ENCODE peak calls at places on chromosomes 7 and 10, in seven cellular contexts. One of them, this sample, is unnamed.

GRCh38 chr7:88429382-88429781 is 122.7 kb upstream of the STEAP4 start:
- DNase-seq in neuronal stem cell: no peak
- DNase-seq in mesendoderm: no peak
- DNase-seq in mesenchymal stem cell: no peak
- DNase-seq in H1: no peak
- DNase-seq in trophoblast cell: no peak
- DNase-seq in IMR-90: no peak
- DNase-seq in this sample: no peak

GRCh38 chr7:2811476-2812118 is 32.5 kb downstream of the GNA12 start:
- DNase-seq in mesenchymal stem cell: peak; percentile 45
- DNase-seq in H1: no peak
- DNase-seq in IMR-90: no peak
- DNase-seq in neuronal stem cell: no peak
- DNase-seq in trophoblast cell: peak; percentile 84
- DNase-seq in mesendoderm: no peak
- DNase-seq in this sample: no peak

GRCh38 chr10:122648599-122649428 is 50.8 kb downstream of the C10orf120 start:
- DNase-seq in mesenchymal stem cell: no peak
- DNase-seq in IMR-90: peak; percentile 31
- DNase-seq in neuronal stem cell: peak; percentile 65
- DNase-seq in H1: peak; percentile 34
- DNase-seq in trophoblast cell: peak; percentile 34
- DNase-seq in mesendoderm: peak; percentile 76
- DNase-seq in this sample: peak; percentile 83

GRCh38 chr7:139741813-139742344 is 35.9 kb downstream of the HIPK2 start:
- DNase-seq in mesenchymal stem cell: no peak
- DNase-seq in trophoblast cell: no peak
- DNase-seq in mesendoderm: no peak
- DNase-seq in neuronal stem cell: no peak
- DNase-seq in H1: no peak
- DNase-seq in IMR-90: no peak
- DNase-seq in this sample: no peak

GRCh38 chr10:3786295-3786981 is 1.4 kb upstream of the KLF6 start:
- DNase-seq in IMR-90: peak; percentile 42
- DNase-seq in H1: no peak
- DNase-seq in mesendoderm: peak; percentile 95
- DNase-seq in mesenchymal stem cell: peak; percentile 81
- DNase-seq in neuronal stem cell: no peak
- DNase-seq in trophoblast cell: peak; percentile 52
- DNase-seq in this sample: peak; percentile 84

GRCh38 chr7:68224041-68224534 is 1227.5 kb downstream of the TYW1 start:
- DNase-seq in trophoblast cell: no peak
- DNase-seq in H1: no peak
- DNase-seq in mesendoderm: no peak
- DNase-seq in mesenchymal stem cell: no peak
- DNase-seq in IMR-90: no peak
- DNase-seq in neuronal stem cell: no peak
- DNase-seq in this sample: no peak

GRCh38 chr10:60271319-60272040 is 118.2 kb downstream of the ANK3 start:
- DNase-seq in IMR-90: no peak
- DNase-seq in mesendoderm: no peak
- DNase-seq in neuronal stem cell: no peak
- DNase-seq in mesenchymal stem cell: no peak
- DNase-seq in trophoblast cell: no peak
- DNase-seq in H1: no peak
- DNase-seq in this sample: no peak

GRCh38 chr7:146090023-146090645 is 26.5 kb upstream of the CNTNAP2 start:
- DNase-seq in H1: no peak
- DNase-seq in mesendoderm: peak; percentile 62
- DNase-seq in trophoblast cell: peak; percentile 4
- DNase-seq in mesenchymal stem cell: peak; percentile 29
- DNase-seq in IMR-90: no peak
- DNase-seq in neuronal stem cell: no peak
- DNase-seq in this sample: no peak

GRCh38 chr7:135270577-135271254 is 37.1 kb downstream of the STRA8 start:
- DNase-seq in IMR-90: no peak
- DNase-seq in H1: no peak
- DNase-seq in mesenchymal stem cell: no peak
- DNase-seq in mesendoderm: peak; percentile 46
- DNase-seq in neuronal stem cell: no peak
- DNase-seq in trophoblast cell: no peak
- DNase-seq in this sample: peak; percentile 31

GRCh38 chr7:88758355-88759215 is 915 bp upstream of the ZNF804B start:
- DNase-seq in trophoblast cell: no peak
- DNase-seq in mesendoderm: peak; percentile 67
- DNase-seq in IMR-90: no peak
- DNase-seq in H1: peak; percentile 9
- DNase-seq in mesenchymal stem cell: no peak
- DNase-seq in neuronal stem cell: peak; percentile 31
- DNase-seq in this sample: peak; percentile 65

GRCh38 chr7:98772242-98772603 is 97.6 kb downstream of the TMEM130 start:
- DNase-seq in H1: no peak
- DNase-seq in mesenchymal stem cell: no peak
- DNase-seq in IMR-90: no peak
- DNase-seq in trophoblast cell: no peak
- DNase-seq in mesendoderm: no peak
- DNase-seq in neuronal stem cell: no peak
- DNase-seq in this sample: no peak

GRCh38 chr10:110493832-110494426 is 3.8 kb upstream of the DUSP5 start:
- DNase-seq in mesendoderm: peak; percentile 97
- DNase-seq in IMR-90: peak; percentile 42
- DNase-seq in neuronal stem cell: no peak
- DNase-seq in H1: no peak
- DNase-seq in trophoblast cell: peak; percentile 73
- DNase-seq in mesenchymal stem cell: no peak
- DNase-seq in this sample: no peak

GRCh38 chr7:155124706-155125105 is 54.6 kb downstream of the HTR5A start:
- DNase-seq in neuronal stem cell: no peak
- DNase-seq in mesendoderm: no peak
- DNase-seq in H1: no peak
- DNase-seq in trophoblast cell: no peak
- DNase-seq in IMR-90: no peak
- DNase-seq in mesenchymal stem cell: no peak
- DNase-seq in this sample: no peak

GRCh38 chr7:55254242-55254595 is 110.9 kb upstream of the LANCL2 start:
- DNase-seq in trophoblast cell: no peak
- DNase-seq in IMR-90: no peak
- DNase-seq in mesenchymal stem cell: no peak
- DNase-seq in H1: no peak
- DNase-seq in neuronal stem cell: no peak
- DNase-seq in mesendoderm: no peak
- DNase-seq in this sample: peak; percentile 60

DNA sequence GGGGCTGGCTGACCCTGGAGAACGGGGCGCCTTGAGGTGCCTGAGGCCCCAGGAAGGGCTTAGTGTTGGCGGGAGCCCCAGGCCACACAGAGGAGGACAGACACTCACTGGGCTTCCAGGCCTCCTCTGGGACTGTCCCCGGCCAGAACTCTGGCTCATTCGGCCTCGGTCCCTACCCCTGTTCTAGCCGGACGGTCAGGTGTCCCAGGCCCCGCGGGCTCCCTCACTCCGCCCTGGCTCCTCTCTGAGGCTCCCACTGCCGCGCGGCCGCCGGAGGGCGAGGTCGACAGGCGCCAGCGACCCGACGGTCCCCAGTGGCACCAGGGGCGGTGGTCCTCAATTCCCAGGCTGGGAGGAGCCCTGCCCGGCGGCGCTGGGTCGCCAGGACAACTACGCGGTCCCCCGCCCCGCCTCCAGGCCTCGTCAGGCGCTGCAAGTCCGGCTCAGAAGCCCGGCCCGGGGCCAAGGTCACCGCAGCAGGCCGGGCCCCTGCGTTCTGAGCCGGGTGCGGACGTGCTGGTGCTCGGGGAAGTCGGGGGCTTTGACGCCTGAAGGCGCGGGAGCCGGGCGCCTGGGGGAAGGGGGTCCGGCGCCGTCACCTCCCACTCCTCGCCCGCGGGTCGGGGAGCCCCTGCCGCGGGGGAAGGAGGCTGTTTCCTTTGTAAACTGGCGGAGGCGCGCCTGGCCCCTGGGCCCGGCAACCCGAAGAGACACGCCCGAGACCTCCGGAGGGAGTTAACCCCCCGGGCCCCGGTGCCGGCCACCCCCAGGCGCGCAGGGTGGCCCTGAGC is 1.1 kb upstream of the PWWP2B start:
- DNase-seq in mesenchymal stem cell: peak; percentile 67
- DNase-seq in neuronal stem cell: no peak
- DNase-seq in H1: no peak
- DNase-seq in IMR-90: no peak
- DNase-seq in mesendoderm: peak; percentile 80
- DNase-seq in trophoblast cell: peak; percentile 55
- DNase-seq in this sample: peak; percentile 78
- H3K9ac ChIP-seq in mesenchymal stem cell: peak overlapping the region; percentile 66
- H3K9ac ChIP-seq in neuronal stem cell: peak overlapping the region; percentile 39
- H3K9ac ChIP-seq in H1: no peak overlapping the region
- H3K9ac ChIP-seq in IMR-90: peak overlapping the region; percentile 13
- H3K9ac ChIP-seq in mesendoderm: peak overlapping the region; percentile 68
- H3K9ac ChIP-seq in trophoblast cell: peak overlapping the region; percentile 78
- H3K9ac ChIP-seq in this sample: no peak overlapping the region

DNA sequence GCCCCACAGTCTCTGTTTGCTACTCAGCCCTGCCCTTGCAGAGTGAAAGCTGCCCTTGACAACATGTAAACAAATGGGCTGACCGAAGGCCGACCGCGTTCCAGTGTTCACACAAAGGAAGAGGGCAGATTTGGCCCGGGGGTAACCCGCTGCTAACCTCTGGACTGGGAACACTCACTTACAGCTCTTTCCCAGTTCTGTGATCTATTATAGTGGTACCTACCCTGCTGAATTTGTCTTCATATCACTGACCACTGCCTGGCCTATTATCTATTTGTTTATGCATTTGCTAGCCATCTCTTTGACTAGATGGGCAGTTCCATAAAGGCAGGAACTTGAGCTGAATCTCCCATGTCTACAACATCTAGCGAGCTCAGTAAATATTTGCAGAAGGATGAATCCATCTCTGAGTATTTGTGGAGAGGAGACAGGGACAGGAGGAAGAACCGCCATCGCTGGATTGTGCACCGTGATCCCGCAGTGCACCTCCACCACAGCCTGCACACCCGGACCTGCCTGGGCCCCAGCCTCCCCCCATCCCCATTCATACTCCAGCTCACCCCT is 15.3 kb downstream of the SLC29A3 start:
- DNase-seq in mesenchymal stem cell: peak; percentile 45
- DNase-seq in IMR-90: no peak
- DNase-seq in neuronal stem cell: no peak
- DNase-seq in mesendoderm: no peak
- DNase-seq in H1: no peak
- DNase-seq in trophoblast cell: peak; percentile 80
- DNase-seq in this sample: no peak
- H2AK5ac ChIP-seq in mesenchymal stem cell: no peak overlapping the region
- H2AK5ac ChIP-seq in IMR-90: no peak overlapping the region
- H2AK5ac ChIP-seq in neuronal stem cell: no peak overlapping the region
- H2AK5ac ChIP-seq in mesendoderm: no peak overlapping the region
- H2AK5ac ChIP-seq in H1: no peak overlapping the region
- H2AK5ac ChIP-seq in trophoblast cell: no peak overlapping the region
- H2AK5ac ChIP-seq in this sample: no peak overlapping the region

DNA sequence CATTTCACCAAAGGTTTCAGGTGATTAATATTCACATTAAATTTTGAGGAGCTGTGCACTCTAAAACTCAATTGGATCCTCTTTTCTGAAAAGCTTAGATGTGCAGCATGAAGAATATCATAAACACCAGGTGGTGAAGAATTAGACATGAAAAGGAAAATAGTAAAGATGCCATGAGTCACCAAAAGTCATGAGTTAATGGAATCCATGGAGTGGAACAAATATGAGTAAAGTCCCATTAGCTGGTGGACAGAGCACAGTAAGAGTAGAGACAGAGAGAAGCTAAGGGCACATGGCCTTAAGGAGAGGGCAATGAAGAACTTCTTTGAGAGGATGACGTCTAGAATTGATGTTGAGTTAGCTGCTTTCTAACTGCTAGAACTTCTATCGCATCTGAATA is 271.6 kb downstream of the CSTF2T start:
- DNase-seq in mesendoderm: no peak
- DNase-seq in mesenchymal stem cell: no peak
- DNase-seq in trophoblast cell: no peak
- DNase-seq in H1: no peak
- DNase-seq in neuronal stem cell: no peak
- DNase-seq in IMR-90: peak; percentile 23
- DNase-seq in this sample: no peak
- H3K9ac ChIP-seq in mesendoderm: no peak overlapping the region
- H3K9ac ChIP-seq in mesenchymal stem cell: no peak overlapping the region
- H3K9ac ChIP-seq in trophoblast cell: no peak overlapping the region
- H3K9ac ChIP-seq in H1: no peak overlapping the region
- H3K9ac ChIP-seq in neuronal stem cell: no peak overlapping the region
- H3K9ac ChIP-seq in IMR-90: no peak overlapping the region
- H3K9ac ChIP-seq in this sample: no peak overlapping the region

GRCh38 chr7:31783221-31783620 is 96.2 kb downstream of the PPP1R17 start:
- DNase-seq in neuronal stem cell: no peak
- DNase-seq in mesenchymal stem cell: no peak
- DNase-seq in IMR-90: no peak
- DNase-seq in H1: no peak
- DNase-seq in trophoblast cell: no peak
- DNase-seq in mesendoderm: no peak
- DNase-seq in this sample: no peak

GRCh38 chr7:31778296-31778695 is 91.3 kb downstream of the PPP1R17 start:
- DNase-seq in H1: no peak
- DNase-seq in IMR-90: no peak
- DNase-seq in neuronal stem cell: no peak
- DNase-seq in mesendoderm: no peak
- DNase-seq in mesenchymal stem cell: no peak
- DNase-seq in trophoblast cell: no peak
- DNase-seq in this sample: no peak

GRCh38 chr7:31776616-31777015 is 89.6 kb downstream of the PPP1R17 start:
- DNase-seq in neuronal stem cell: no peak
- DNase-seq in mesendoderm: peak; percentile 84
- DNase-seq in mesenchymal stem cell: peak; percentile 78
- DNase-seq in H1: no peak
- DNase-seq in IMR-90: peak; percentile 84
- DNase-seq in trophoblast cell: no peak
- DNase-seq in this sample: no peak

GRCh38 chr7:31785081-31785480 is 98.1 kb downstream of the PPP1R17 start:
- DNase-seq in mesendoderm: no peak
- DNase-seq in H1: no peak
- DNase-seq in IMR-90: no peak
- DNase-seq in trophoblast cell: no peak
- DNase-seq in neuronal stem cell: no peak
- DNase-seq in mesenchymal stem cell: no peak
- DNase-seq in this sample: no peak

GRCh38 chr7:31782411-31782991 is 95.5 kb downstream of the PPP1R17 start:
- DNase-seq in mesenchymal stem cell: peak; percentile 77
- DNase-seq in neuronal stem cell: peak; percentile 39
- DNase-seq in H1: no peak
- DNase-seq in mesendoderm: peak; percentile 81
- DNase-seq in IMR-90: peak; percentile 77
- DNase-seq in trophoblast cell: peak; percentile 16
- DNase-seq in this sample: peak; percentile 43
- H2AK5ac ChIP-seq in mesenchymal stem cell: no peak overlapping the region
- H2AK5ac ChIP-seq in neuronal stem cell: no peak overlapping the region
- H2AK5ac ChIP-seq in H1: no peak overlapping the region
- H2AK5ac ChIP-seq in mesendoderm: no peak overlapping the region
- H2AK5ac ChIP-seq in IMR-90: no peak overlapping the region
- H2AK5ac ChIP-seq in trophoblast cell: no peak overlapping the region
- H2AK5ac ChIP-seq in this sample: no peak overlapping the region